ENCODE peak calls at places on chromosomes 3 and 15, in eight cellular contexts. One of them, this sample, is unnamed. For H3K4me1, the result is how much of the 10 kb centered on the place peaks cover.

GRCh38 chr3:186317478-186317877 is 44.6 kb downstream of the DGKG start:
- DNase-seq in astrocyte: no peak
- DNase-seq in fibroblast of lung: no peak
- DNase-seq in neural progenitor cell: no peak
- DNase-seq in BE2C: no peak
- DNase-seq in heart left ventricle: no peak
- DNase-seq in lower lobe of right lung: no peak
- DNase-seq in cardiac muscle cell: no peak
- DNase-seq in this sample: no peak

GRCh38 chr15:97652700-97653167 is 307.8 kb upstream of the ARRDC4 start:
- DNase-seq in astrocyte: no peak
- DNase-seq in fibroblast of lung: no peak
- DNase-seq in neural progenitor cell: peak
- DNase-seq in BE2C: peak
- DNase-seq in heart left ventricle: no peak
- DNase-seq in lower lobe of right lung: no peak
- DNase-seq in cardiac muscle cell: no peak
- DNase-seq in this sample: no peak

GRCh38 chr15:38647683-38648082 is 83.1 kb upstream of the RASGRP1 start:
- DNase-seq in astrocyte: peak
- DNase-seq in fibroblast of lung: peak
- DNase-seq in neural progenitor cell: peak
- DNase-seq in BE2C: no peak
- DNase-seq in heart left ventricle: no peak
- DNase-seq in lower lobe of right lung: no peak
- DNase-seq in cardiac muscle cell: peak
- DNase-seq in this sample: no peak

GRCh38 chr3:47578119-47578630 is 490 bp downstream of the CSPG5 start:
- DNase-seq in astrocyte: no peak
- DNase-seq in fibroblast of lung: no peak
- DNase-seq in neural progenitor cell: peak
- DNase-seq in BE2C: peak
- DNase-seq in heart left ventricle: peak
- DNase-seq in lower lobe of right lung: peak
- DNase-seq in cardiac muscle cell: no peak
- DNase-seq in this sample: no peak

GRCh38 chr3:69248394-69248793 is 126.0 kb upstream of the LMOD3 start:
- DNase-seq in astrocyte: no peak
- DNase-seq in fibroblast of lung: no peak
- DNase-seq in neural progenitor cell: no peak
- DNase-seq in BE2C: no peak
- DNase-seq in heart left ventricle: no peak
- DNase-seq in lower lobe of right lung: no peak
- DNase-seq in cardiac muscle cell: no peak
- DNase-seq in this sample: no peak

GRCh38 chr3:34012102-34012461 is 213.7 kb downstream of the PDCD6IP start:
- DNase-seq in astrocyte: peak
- DNase-seq in fibroblast of lung: peak
- DNase-seq in neural progenitor cell: peak
- DNase-seq in BE2C: no peak
- DNase-seq in heart left ventricle: no peak
- DNase-seq in lower lobe of right lung: no peak
- DNase-seq in cardiac muscle cell: peak
- DNase-seq in this sample: no peak

GRCh38 chr3:17632401-17633100 is 109.9 kb downstream of the TBC1D5 start:
- DNase-seq in astrocyte: peak
- DNase-seq in fibroblast of lung: peak
- DNase-seq in neural progenitor cell: no peak
- DNase-seq in BE2C: no peak
- DNase-seq in heart left ventricle: no peak
- DNase-seq in lower lobe of right lung: no peak
- DNase-seq in cardiac muscle cell: peak
- DNase-seq in this sample: no peak

GRCh38 chr15:74621936-74622335 is 6.3 kb downstream of the CLK3 start:
- DNase-seq in astrocyte: no peak
- DNase-seq in fibroblast of lung: no peak
- DNase-seq in neural progenitor cell: peak
- DNase-seq in BE2C: no peak
- DNase-seq in heart left ventricle: no peak
- DNase-seq in lower lobe of right lung: peak
- DNase-seq in cardiac muscle cell: no peak
- DNase-seq in this sample: no peak

GRCh38 chr3:130258532-130258952 is 86.9 kb upstream of the COL6A5 start:
- DNase-seq in astrocyte: peak
- DNase-seq in fibroblast of lung: peak
- DNase-seq in neural progenitor cell: no peak
- DNase-seq in BE2C: peak
- DNase-seq in heart left ventricle: peak
- DNase-seq in lower lobe of right lung: no peak
- DNase-seq in cardiac muscle cell: peak
- DNase-seq in this sample: no peak

GRCh38 chr15:98863983-98864382 is 143.6 kb downstream of the PGPEP1L start:
- DNase-seq in astrocyte: no peak
- DNase-seq in fibroblast of lung: no peak
- DNase-seq in neural progenitor cell: no peak
- DNase-seq in BE2C: no peak
- DNase-seq in heart left ventricle: no peak
- DNase-seq in lower lobe of right lung: no peak
- DNase-seq in cardiac muscle cell: no peak
- DNase-seq in this sample: no peak

GRCh38 chr15:100002091-100002620 is 268.9 kb upstream of the LYSMD4 start:
- DNase-seq in astrocyte: no peak
- DNase-seq in fibroblast of lung: no peak
- DNase-seq in neural progenitor cell: peak
- DNase-seq in BE2C: no peak
- DNase-seq in heart left ventricle: no peak
- DNase-seq in lower lobe of right lung: no peak
- DNase-seq in cardiac muscle cell: no peak
- DNase-seq in this sample: no peak

GRCh38 chr15:82093774-82094211 is 48.0 kb upstream of the MEX3B start:
- DNase-seq in astrocyte: peak
- DNase-seq in fibroblast of lung: peak
- DNase-seq in neural progenitor cell: no peak
- DNase-seq in BE2C: peak
- DNase-seq in heart left ventricle: no peak
- DNase-seq in lower lobe of right lung: no peak
- DNase-seq in cardiac muscle cell: peak
- DNase-seq in this sample: no peak
- H3K4me3 ChIP-seq in astrocyte: peak
- H3K4me3 ChIP-seq in fibroblast of lung: peak
- H3K4me3 ChIP-seq in neural progenitor cell: no peak
- H3K4me3 ChIP-seq in BE2C: peak
- H3K4me3 ChIP-seq in heart left ventricle: no peak
- H3K4me3 ChIP-seq in lower lobe of right lung: no peak
- H3K4me3 ChIP-seq in cardiac muscle cell: no peak
- H3K4me3 ChIP-seq in this sample: no peak

GRCh38 chr15:80090041-80090440 is 30.6 kb downstream of the ZFAND6 start:
- DNase-seq in astrocyte: peak
- DNase-seq in fibroblast of lung: no peak
- DNase-seq in neural progenitor cell: no peak
- DNase-seq in BE2C: no peak
- DNase-seq in heart left ventricle: no peak
- DNase-seq in lower lobe of right lung: no peak
- DNase-seq in cardiac muscle cell: no peak
- DNase-seq in this sample: no peak

GRCh38 chr15:80081390-80081789 is 21.9 kb downstream of the ZFAND6 start:
- DNase-seq in astrocyte: no peak
- DNase-seq in fibroblast of lung: no peak
- DNase-seq in neural progenitor cell: no peak
- DNase-seq in BE2C: no peak
- DNase-seq in heart left ventricle: no peak
- DNase-seq in lower lobe of right lung: no peak
- DNase-seq in cardiac muscle cell: no peak
- DNase-seq in this sample: no peak

GRCh38 chr15:80090879-80091503 is 31.5 kb downstream of the ZFAND6 start:
- DNase-seq in astrocyte: no peak
- DNase-seq in fibroblast of lung: no peak
- DNase-seq in neural progenitor cell: no peak
- DNase-seq in BE2C: no peak
- DNase-seq in heart left ventricle: no peak
- DNase-seq in lower lobe of right lung: no peak
- DNase-seq in cardiac muscle cell: no peak
- DNase-seq in this sample: no peak

GRCh38 chr15:80087104-80087503 is 27.6 kb downstream of the ZFAND6 start:
- DNase-seq in astrocyte: no peak
- DNase-seq in fibroblast of lung: no peak
- DNase-seq in neural progenitor cell: no peak
- DNase-seq in BE2C: no peak
- DNase-seq in heart left ventricle: no peak
- DNase-seq in lower lobe of right lung: no peak
- DNase-seq in cardiac muscle cell: no peak
- DNase-seq in this sample: no peak
- TF ChIP-seq CTCF in astrocyte: peak
- TF ChIP-seq CTCF in fibroblast of lung: peak
- TF ChIP-seq CTCF in neural progenitor cell: peak
- TF ChIP-seq CTCF in BE2C: no peak
- TF ChIP-seq CTCF in heart left ventricle: no peak
- TF ChIP-seq CTCF in lower lobe of right lung: no peak
- TF ChIP-seq CTCF in cardiac muscle cell: peak
- TF ChIP-seq CTCF in this sample: no peak

DNA sequence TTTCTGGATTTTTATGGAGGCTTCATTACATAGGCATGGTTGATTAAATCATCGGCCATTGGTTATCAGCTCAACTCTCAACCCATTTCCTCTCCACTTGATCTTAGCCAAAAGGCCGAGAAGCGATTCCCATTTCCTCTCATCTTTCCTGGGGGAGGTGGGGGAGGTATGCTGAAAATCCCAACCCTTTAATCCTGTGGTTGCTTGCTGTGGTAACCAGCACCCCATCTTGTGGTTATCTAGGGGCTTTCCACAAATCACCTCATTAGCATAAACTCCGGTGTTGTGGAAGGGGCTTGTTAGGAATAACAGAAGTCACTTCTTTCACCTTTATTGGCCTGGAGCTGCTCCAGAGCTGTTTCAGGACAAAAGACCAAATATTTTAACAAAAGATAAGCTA is 20.9 kb downstream of the PDE8A start:
- DNase-seq in astrocyte: peak
- DNase-seq in fibroblast of lung: no peak
- DNase-seq in neural progenitor cell: no peak
- DNase-seq in BE2C: no peak
- DNase-seq in heart left ventricle: no peak
- DNase-seq in lower lobe of right lung: no peak
- DNase-seq in cardiac muscle cell: peak
- DNase-seq in this sample: no peak
- H3K4me1 ChIP-seq in astrocyte: under half
- H3K4me1 ChIP-seq in fibroblast of lung: under half
- H3K4me1 ChIP-seq in neural progenitor cell: under half
- H3K4me1 ChIP-seq in BE2C: under half
- H3K4me1 ChIP-seq in heart left ventricle: half or more
- H3K4me1 ChIP-seq in lower lobe of right lung: half or more
- H3K4me1 ChIP-seq in cardiac muscle cell: under half
- H3K4me1 ChIP-seq in this sample: half or more

GRCh38 chr3:106963446-106963845 is 413.8 kb upstream of the CCDC54 start:
- DNase-seq in astrocyte: peak
- DNase-seq in fibroblast of lung: peak
- DNase-seq in neural progenitor cell: no peak
- DNase-seq in BE2C: no peak
- DNase-seq in heart left ventricle: no peak
- DNase-seq in lower lobe of right lung: no peak
- DNase-seq in cardiac muscle cell: peak
- DNase-seq in this sample: no peak
- H3K4me3 ChIP-seq in astrocyte: no peak
- H3K4me3 ChIP-seq in fibroblast of lung: no peak
- H3K4me3 ChIP-seq in neural progenitor cell: no peak
- H3K4me3 ChIP-seq in BE2C: no peak
- H3K4me3 ChIP-seq in heart left ventricle: no peak
- H3K4me3 ChIP-seq in lower lobe of right lung: no peak
- H3K4me3 ChIP-seq in cardiac muscle cell: no peak
- H3K4me3 ChIP-seq in this sample: no peak

GRCh38 chr3:194099215-194099614 is 36.7 kb upstream of the HES1 start:
- DNase-seq in astrocyte: no peak
- DNase-seq in fibroblast of lung: no peak
- DNase-seq in neural progenitor cell: no peak
- DNase-seq in BE2C: no peak
- DNase-seq in heart left ventricle: no peak
- DNase-seq in lower lobe of right lung: no peak
- DNase-seq in cardiac muscle cell: no peak
- DNase-seq in this sample: no peak
- TF ChIP-seq CTCF in astrocyte: no peak
- TF ChIP-seq CTCF in fibroblast of lung: no peak
- TF ChIP-seq CTCF in neural progenitor cell: no peak
- TF ChIP-seq CTCF in BE2C: no peak
- TF ChIP-seq CTCF in heart left ventricle: no peak
- TF ChIP-seq CTCF in lower lobe of right lung: no peak
- TF ChIP-seq CTCF in cardiac muscle cell: no peak
- TF ChIP-seq CTCF in this sample: no peak

GRCh38 chr15:90414408-90415028 is 26.5 kb downstream of the IQGAP1 start:
- DNase-seq in astrocyte: peak
- DNase-seq in fibroblast of lung: peak
- DNase-seq in neural progenitor cell: no peak
- DNase-seq in BE2C: no peak
- DNase-seq in heart left ventricle: no peak
- DNase-seq in lower lobe of right lung: no peak
- DNase-seq in cardiac muscle cell: peak
- DNase-seq in this sample: no peak
- H3K4me1 ChIP-seq in astrocyte: under half
- H3K4me1 ChIP-seq in fibroblast of lung: under half
- H3K4me1 ChIP-seq in neural progenitor cell: under half
- H3K4me1 ChIP-seq in BE2C: under half
- H3K4me1 ChIP-seq in heart left ventricle: half or more
- H3K4me1 ChIP-seq in lower lobe of right lung: half or more
- H3K4me1 ChIP-seq in cardiac muscle cell: under half
- H3K4me1 ChIP-seq in this sample: half or more

This sample was measured in right atrium auricular region.